ENCODE peak calls at places on chromosomes 3 and 15, in eight cellular contexts. R is body of pancreas, X is lower leg skin, I is K562, Z is heart left ventricle, Y is ovary, S is prostate gland, M is uterus. T is an unnamed sample.

GRCh38 chr15:64369078-64369607 is 12.1 kb downstream of the PCLAF start:
- DNase-seq in R (no peak), X (no peak), S (no peak), Z (no peak), Y (no peak), M (no peak), I (no peak), T (no peak)

GRCh38 chr15:74175271-74176191 is 2.0 kb downstream of the ISLR start:
- DNase-seq in Z (peak), S (no peak), Y (no peak), M (peak), X (no peak), R (no peak), I (no peak), T (no peak)

GRCh38 chr3:5136619-5137429 is 14.7 kb downstream of the ARL8B start:
- DNase-seq in I (no peak), S (no peak), Y (no peak), R (no peak), X (no peak), M (no peak), Z (no peak), T (no peak)

GRCh38 chr3:151067158-151067557 is 18.3 kb upstream of the MED12L start:
- DNase-seq in M (no peak), Z (no peak), X (no peak), R (no peak), S (no peak), Y (no peak), I (no peak), T (no peak)

GRCh38 chr3:106862067-106862466 is 515.2 kb upstream of the CCDC54 start:
- DNase-seq in Y (no peak), Z (no peak), X (no peak), S (no peak), M (no peak), R (no peak), I (no peak), T (no peak)

GRCh38 chr3:101702726-101703125 is 16.2 kb upstream of the RPL24 start:
- DNase-seq in S (no peak), X (no peak), Z (no peak), Y (no peak), I (no peak), R (no peak), M (no peak), T (no peak)

GRCh38 chr3:122313261-122313660 is 11.8 kb upstream of the CSTA start:
- DNase-seq in X (no peak), M (no peak), I (no peak), Y (no peak), R (no peak), Z (no peak), S (no peak), T (no peak)

GRCh38 chr3:133136114-133137041 is 98.2 kb downstream of the TMEM108 start:
- DNase-seq in X (no peak), I (no peak), Y (no peak), R (no peak), M (no peak), Z (no peak), S (no peak), T (no peak)

GRCh38 chr15:88385078-88385700 is 82.0 kb downstream of the MRPL46 start:
- DNase-seq in M (no peak), S (no peak), I (no peak), Z (no peak), Y (no peak), R (no peak), X (no peak), T (peak)

GRCh38 chr3:122912772-122913538 is 114.6 kb downstream of the SEMA5B start:
- DNase-seq in R (no peak), M (no peak), I (no peak), X (no peak), Z (no peak), Y (no peak), S (no peak), T (no peak)

GRCh38 chr3:194284351-194284750 is 66.8 kb downstream of the CPN2 start:
- DNase-seq in Z (no peak), S (no peak), X (no peak), M (peak), Y (no peak), I (no peak), R (no peak), T (no peak)

GRCh38 chr15:29695486-29696167 is 126.6 kb downstream of the TJP1 start:
- DNase-seq in Z (no peak), I (no peak), R (peak), Y (no peak), M (no peak), S (no peak), X (no peak), T (no peak)

GRCh38 chr3:42014949-42015533 is 53.1 kb upstream of the ULK4 start:
- DNase-seq in Y (peak), Z (peak), S (no peak), M (peak), X (peak), I (no peak), R (peak), T (no peak)

GRCh38 chr3:11629716-11630115 is 14.0 kb downstream of the VGLL4 start:
- DNase-seq in R (no peak), S (no peak), Y (no peak), I (no peak), M (no peak), Z (no peak), X (no peak), T (no peak)

GRCh38 chr3:81339040-81339845 is 422.2 kb downstream of the GBE1 start:
- DNase-seq in I (peak), Y (no peak), M (no peak), R (no peak), X (no peak), S (no peak), Z (no peak), T (no peak)

GRCh38 chr15:50150851-50151250 is 31.1 kb upstream of the SLC27A2 start:
- DNase-seq in Z (no peak), M (no peak), X (no peak), S (no peak), I (no peak), Y (no peak), R (no peak), T (no peak)

GRCh38 chr3:61666615-61667320 is 105.4 kb downstream of the PTPRG start:
- DNase-seq in M (no peak), Z (no peak), S (no peak), Y (no peak), X (no peak), I (no peak), R (no peak), T (no peak)

GRCh38 chr3:58013973-58014649 is 5.9 kb downstream of the FLNB start:
- DNase-seq in R (no peak), X (no peak), Y (peak), I (no peak), Z (no peak), S (no peak), M (peak), T (no peak)

DNA sequence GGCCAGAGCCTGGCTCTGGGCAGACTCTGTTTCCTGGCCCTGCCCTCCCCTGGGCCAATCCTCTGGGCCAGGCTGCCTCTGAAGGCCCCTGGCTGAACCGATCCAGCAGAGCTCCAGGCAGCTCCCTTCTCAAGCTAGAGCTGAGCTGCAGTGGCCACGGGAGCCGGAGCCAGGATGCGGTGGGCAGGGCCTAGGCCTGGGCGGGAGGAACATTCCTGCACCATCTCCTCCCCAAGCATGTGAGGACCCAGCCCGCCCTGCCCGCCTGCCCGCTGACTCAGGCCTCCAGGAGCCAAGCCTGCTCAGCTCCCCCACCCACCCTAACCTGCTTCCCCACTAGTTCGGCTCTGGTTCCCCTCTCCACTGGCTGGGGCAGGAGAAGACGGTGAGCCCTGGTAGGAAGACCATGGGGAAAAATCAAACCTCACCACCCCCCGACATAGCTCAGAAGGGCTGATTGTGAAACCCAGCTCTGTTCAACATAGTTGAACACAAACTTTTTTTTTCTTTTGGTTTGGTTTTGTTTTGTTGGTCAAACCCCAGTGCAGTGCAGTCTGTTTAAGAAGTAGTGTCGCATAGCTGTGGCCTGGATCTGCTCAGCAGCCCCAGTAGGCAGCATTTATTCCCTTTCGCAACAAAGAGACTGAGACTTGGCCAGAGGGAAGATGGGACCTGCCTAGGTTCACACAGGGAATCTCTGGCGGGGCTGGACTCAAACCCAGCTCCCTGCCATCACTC is 13.5 kb downstream of the SNX33 start:
- DNase-seq in S (peak), R (peak), X (peak), I (no peak), M (peak), Z (peak), Y (peak), T (peak)
- TF ChIP-seq POLR2A in S (peak), R (peak), X (no peak), I (no peak), M (peak), Z (no peak), Y (no peak), T (peak)

DNA sequence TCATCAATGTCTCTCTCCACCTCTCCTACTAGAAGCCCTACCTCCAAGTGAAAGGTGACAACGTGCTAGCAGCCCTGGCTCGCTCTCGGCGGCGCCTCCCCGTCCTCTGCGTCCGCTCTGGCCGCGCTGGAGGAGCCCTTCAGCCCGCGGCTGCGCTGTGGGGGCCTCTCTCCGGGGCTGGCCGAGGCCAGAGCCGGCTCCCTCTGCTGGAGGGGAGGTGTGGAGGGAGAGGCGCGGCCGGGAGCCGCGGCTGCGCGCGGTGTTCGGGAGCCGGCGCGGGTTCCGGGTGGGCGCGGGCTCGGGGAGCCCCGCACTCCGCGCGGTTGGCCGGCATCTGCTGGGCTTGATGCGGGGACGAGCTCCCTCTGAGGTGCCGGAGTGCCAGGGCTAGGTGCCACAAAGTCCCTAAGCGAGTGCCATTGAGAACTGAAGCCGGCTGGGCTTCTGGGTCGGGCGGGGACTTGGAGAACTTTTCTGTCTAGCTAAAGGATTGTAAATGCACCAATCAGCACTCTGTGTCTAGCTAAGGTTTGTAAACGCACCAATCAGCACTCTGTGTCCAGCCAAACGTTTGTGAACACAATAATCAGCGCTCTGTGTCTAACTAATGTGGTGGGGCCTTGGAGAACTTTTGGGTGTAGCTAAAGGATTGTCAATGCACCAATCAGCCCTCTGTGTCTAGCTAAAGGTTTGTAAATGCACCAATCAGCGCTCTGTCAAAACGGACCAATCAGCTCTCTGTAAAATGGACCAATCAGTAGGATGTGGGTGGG is 84.8 kb upstream of the ARRDC4 start:
- DNase-seq in Z (peak), R (peak), S (no peak), X (no peak), I (peak), Y (no peak), M (no peak), T (no peak)
- TF ChIP-seq POLR2A in Z (no peak), R (peak), S (no peak), X (no peak), I (peak), Y (no peak), M (no peak), T (no peak)

DNA sequence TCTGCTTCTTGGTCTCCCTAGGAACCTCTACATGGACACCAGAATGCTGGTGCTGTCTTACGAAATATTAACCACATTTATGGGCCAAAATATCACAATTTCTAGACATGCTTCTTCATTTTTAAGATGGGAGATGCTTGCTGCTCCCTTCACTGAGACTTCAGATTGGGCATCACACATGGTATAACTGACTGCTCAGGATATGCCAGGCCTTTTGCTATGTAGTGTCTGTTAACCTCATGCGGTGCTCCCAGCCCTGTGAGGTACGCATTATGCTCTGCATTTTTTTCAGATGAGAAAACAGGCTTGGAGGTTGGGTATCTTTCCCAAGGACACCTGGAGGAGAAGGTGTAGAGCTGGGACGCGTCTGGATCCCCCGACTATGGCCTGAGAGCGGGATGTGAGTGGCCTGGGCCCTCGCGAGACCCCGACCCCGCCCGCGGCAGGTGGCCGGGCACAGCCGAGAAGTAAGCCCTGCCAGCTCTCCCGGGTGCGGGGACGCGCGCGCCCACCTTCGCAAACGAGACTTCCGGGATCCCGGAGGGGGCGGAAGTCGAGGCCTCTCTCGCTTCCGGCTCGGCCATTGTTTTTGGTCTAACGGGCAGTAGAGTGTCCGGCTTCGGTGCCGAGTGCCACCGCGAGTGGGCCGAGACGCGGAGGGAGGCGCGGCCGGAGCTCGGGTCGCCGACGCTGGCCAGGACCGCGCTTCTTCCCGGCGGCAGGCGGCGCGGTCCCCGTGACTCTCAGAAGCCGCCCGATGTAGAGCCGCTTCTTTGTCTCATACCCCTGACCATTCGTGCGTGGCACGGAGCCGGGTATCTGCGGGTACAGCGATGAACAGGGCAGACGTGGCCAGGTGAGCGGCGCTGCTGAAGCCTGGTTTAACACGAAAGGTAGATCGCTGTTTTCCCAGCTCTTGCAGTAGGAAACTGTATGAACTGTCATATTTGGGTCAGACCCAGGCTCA is at the start of gene ZKSCAN7:
- DNase-seq in Z (peak), I (no peak), R (peak), X (peak), S (peak), M (peak), Y (peak), T (no peak)
- TF ChIP-seq POLR2A in Z (no peak), I (no peak), R (peak), X (no peak), S (no peak), M (no peak), Y (no peak), T (no peak)

GRCh38 chr15:65423150-65423976 is 616 bp upstream of the IGDCC4 start:
- DNase-seq in Z (no peak), Y (no peak), S (no peak), I (peak), M (no peak), X (no peak), R (no peak), T (no peak)
- TF ChIP-seq POLR2A in Z (no peak), Y (no peak), S (no peak), I (peak), M (no peak), X (no peak), R (no peak), T (no peak)

GRCh38 chr15:71295242-71296031 is 180.2 kb downstream of the THSD4 start:
- DNase-seq in R (no peak), Y (no peak), I (no peak), Z (peak), S (peak), M (peak), X (peak), T (peak)
- TF ChIP-seq POLR2A in R (no peak), Y (no peak), I (no peak), Z (no peak), S (no peak), M (no peak), X (no peak), T (peak)

GRCh38 chr15:40932625-40933519 is 3.7 kb downstream of the DLL4 start:
- DNase-seq in M (no peak), S (no peak), R (no peak), I (no peak), Y (no peak), X (no peak), Z (no peak), T (no peak)

GRCh38 chr15:40930430-40931299 is 1.5 kb downstream of the DLL4 start:
- DNase-seq in S (no peak), R (peak), Y (peak), M (peak), I (peak), X (no peak), Z (peak), T (no peak)

GRCh38 chr15:40931300-40932142 is 2.4 kb downstream of the DLL4 start:
- DNase-seq in Z (no peak), Y (no peak), R (no peak), S (no peak), M (no peak), X (no peak), I (no peak), T (no peak)

GRCh38 chr15:40933520-40933904 is 4.4 kb downstream of the DLL4 start:
- DNase-seq in Y (no peak), S (no peak), R (no peak), X (no peak), Z (no peak), I (no peak), M (no peak), T (no peak)

GRCh38 chr15:40932146-40932545 is 3.0 kb downstream of the DLL4 start:
- DNase-seq in M (no peak), I (no peak), S (no peak), Z (no peak), X (no peak), R (no peak), Y (no peak), T (no peak)
- TF ChIP-seq POLR2A in M (no peak), I (no peak), S (no peak), Z (no peak), X (no peak), R (no peak), Y (no peak), T (no peak)

DNA sequence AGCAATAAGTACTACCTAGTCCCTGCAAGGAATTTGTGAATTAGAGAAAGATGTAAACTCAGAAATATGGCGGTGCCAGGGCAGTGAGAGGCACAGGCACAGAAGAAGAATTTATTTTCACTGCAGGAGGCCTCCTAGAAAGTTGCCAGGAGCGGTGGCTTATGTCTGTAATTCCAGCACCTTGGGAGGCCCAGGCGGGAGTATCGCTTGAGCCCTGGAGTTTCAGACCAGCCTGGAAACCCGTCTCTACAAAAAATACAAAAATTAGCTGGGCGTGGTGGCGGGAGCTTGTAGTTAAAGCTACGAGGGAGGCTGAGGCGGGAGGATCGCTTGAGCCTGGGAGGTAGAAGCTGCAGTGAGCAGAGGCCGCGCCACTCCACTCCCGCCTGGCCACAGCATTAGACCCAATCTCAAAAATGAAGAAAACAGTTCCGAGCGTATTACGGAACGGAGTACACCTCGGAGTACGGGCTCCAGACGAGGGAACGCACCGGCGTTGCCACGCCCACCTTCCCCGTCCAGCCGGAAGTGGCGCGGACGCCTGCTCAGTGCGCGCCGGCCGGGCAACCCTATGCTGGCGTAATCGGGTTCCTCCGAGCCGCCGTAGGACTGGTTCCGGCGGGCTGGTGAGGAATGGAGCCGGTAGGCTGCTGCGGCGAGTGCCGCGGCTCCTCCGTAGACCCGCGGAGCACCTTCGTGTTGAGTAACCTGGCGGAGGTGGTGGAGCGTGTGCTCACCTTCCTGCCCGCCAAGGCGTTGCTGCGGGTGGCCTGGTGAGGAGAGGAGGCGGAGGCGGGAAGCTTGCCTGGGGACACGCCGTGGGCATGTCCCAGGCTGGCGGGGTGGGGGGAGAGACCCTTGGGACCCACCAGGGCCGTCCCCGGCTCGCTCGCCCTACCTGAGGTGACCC is at the start of gene FBXO22:
- DNase-seq in Z (peak), S (peak), R (peak), I (peak), Y (peak), M (peak), X (peak), T (peak)
- TF ChIP-seq POLR2A in Z (no peak), S (peak), R (peak), I (peak), Y (peak), M (peak), X (peak), T (peak)

DNA sequence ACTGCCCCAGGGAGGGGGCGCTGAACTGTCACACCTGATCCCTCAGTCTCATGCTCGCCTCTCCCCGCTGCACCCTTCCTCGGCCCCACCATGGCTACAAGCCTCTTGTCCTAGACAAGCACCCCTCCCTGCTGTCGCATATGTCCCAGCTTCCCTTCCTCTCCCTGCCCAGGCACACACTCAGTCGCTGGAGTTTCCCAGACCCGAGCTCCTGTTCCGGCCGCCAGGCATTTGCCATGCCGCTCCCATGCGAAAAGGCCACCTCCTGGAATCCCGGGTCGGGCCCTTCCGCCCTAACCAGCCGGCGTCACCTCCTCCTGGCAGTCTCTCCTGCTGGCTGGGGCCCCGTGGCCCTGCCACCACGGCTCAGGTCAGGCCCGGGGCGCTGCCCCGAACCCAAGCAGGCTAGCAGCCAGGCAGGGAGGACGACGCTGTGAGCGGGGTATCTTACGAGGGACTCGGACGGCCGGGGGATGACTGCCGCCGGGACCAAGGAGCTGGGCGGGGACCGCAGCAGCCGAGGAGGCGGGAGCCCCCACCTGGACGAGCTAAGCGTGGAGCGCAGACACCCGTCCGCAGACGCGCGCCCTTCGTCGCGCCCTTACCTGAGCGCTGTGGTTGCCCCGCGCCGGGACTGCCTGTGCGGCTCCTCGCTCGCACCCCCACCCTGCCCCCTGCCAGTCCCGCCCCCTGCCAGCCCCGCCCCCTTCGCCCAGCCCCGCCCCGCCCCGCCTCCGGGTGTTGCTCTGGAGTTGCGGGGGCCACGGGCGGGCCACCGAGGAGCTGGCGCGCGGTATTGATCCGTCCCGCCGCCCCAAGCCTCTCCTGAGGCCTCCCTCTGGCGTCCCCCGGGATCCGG is at the start of gene ALS2CL:
- DNase-seq in X (peak), I (peak), Z (peak), S (peak), R (peak), Y (peak), M (peak), T (peak)
- TF ChIP-seq POLR2A in X (no peak), I (no peak), Z (peak), S (peak), R (peak), Y (no peak), M (no peak), T (peak)

T was measured in H54.